ENCODE peak calls at places on chromosomes 12 and 14, in four cellular contexts. C is WTC11, D is K562, L is GM12878. E is an unnamed sample.

GRCh38 chr14:60250318-60251035 is 1.5 kb downstream of the PPM1A start:
- DNase-seq in C (no peak), D (no peak), L (no peak), E (peak; percentile 49)

GRCh38 chr14:34078117-34078743 is 127.4 kb upstream of the EGLN3 start:
- DNase-seq in C (no peak), D (peak; percentile 68), L (no peak), E (no peak)

GRCh38 chr14:42228611-42229010 is 621.9 kb downstream of the LRFN5 start:
- DNase-seq in C (no peak), D (no peak), L (no peak), E (no peak)

GRCh38 chr12:98885778-98886177 is 240.7 kb downstream of the APAF1 start:
- DNase-seq in C (no peak), D (no peak), L (no peak), E (no peak)

GRCh38 chr12:105040476-105040875 is 43.8 kb downstream of the ALDH1L2 start:
- DNase-seq in C (no peak), D (no peak), L (no peak), E (peak; percentile 14)

GRCh38 chr12:132162508-132163031 is 18.3 kb downstream of the NOC4L start:
- DNase-seq in C (no peak), D (no peak), L (no peak), E (no peak)

GRCh38 chr12:62123721-62124203 is 136.4 kb upstream of the USP15 start:
- DNase-seq in C (peak; percentile 68), D (peak; percentile 33), L (no peak), E (peak; percentile 31)

GRCh38 chr14:60051690-60052324 is 39.9 kb upstream of the PCNX4 start:
- DNase-seq in C (no peak), D (no peak), L (no peak), E (no peak)

GRCh38 chr14:76260749-76261148 is 109.0 kb downstream of the GPATCH2L start:
- DNase-seq in C (no peak), D (no peak), L (no peak), E (no peak)

GRCh38 chr12:56205445-56205844 is 16.2 kb upstream of the SMARCC2 start:
- DNase-seq in C (no peak), D (no peak), L (no peak), E (no peak)

GRCh38 chr12:20629414-20630156 is 65.5 kb upstream of the SLCO1C1 start:
- DNase-seq in C (no peak), D (no peak), L (no peak), E (peak; percentile 84)

GRCh38 chr12:77042834-77043233 is 22.5 kb downstream of the E2F7 start:
- DNase-seq in C (no peak), D (no peak), L (no peak), E (no peak)

GRCh38 chr14:68548194-68549056 is 244.4 kb downstream of the ZFP36L1 start:
- DNase-seq in C (no peak), D (no peak), L (no peak), E (no peak)

GRCh38 chr14:69629225-69630127 is 18.1 kb downstream of the SUSD6 start:
- DNase-seq in C (no peak), D (no peak), L (no peak), E (no peak)

DNA sequence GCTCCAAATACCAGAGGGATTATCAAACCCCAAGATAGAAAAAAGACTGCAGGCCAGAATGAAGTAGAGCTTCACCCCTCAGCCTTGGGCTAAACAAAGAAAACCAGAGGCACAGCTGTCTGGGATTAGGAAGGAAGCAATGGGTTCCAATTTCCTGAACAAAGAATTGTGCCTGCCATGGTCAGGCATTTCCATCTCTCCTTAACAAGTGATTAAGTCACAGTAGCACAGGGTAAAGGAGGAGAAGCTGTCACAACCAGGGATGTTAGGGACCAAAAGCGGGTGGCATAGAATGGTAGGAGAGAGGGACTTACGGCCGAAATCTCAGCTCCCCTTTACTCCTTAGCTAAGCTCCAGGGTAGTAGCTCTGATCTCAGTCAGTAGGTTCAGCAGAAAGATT is 33.9 kb downstream of the SPTLC2 start:
- DNase-seq in C (no peak), D (no peak), L (no peak), E (no peak)
- TF ChIP-seq CREM in C (no peak), D (no peak), L (no peak), E (no peak)

GRCh38 chr14:31419179-31420012 is 954 bp downstream of the HEATR5A start:
- DNase-seq in C (no peak), D (no peak), L (no peak), E (no peak)
- TF ChIP-seq CREM in C (no peak), D (no peak), L (no peak), E (no peak)

GRCh38 chr12:38137287-38137686 is 179.3 kb upstream of the ALG10B start:
- DNase-seq in C (no peak), D (no peak), L (no peak), E (no peak)

GRCh38 chr12:38141239-38141638 is 175.3 kb upstream of the ALG10B start:
- DNase-seq in C (no peak), D (no peak), L (no peak), E (no peak)

GRCh38 chr12:38139456-38139855 is 177.1 kb upstream of the ALG10B start:
- DNase-seq in C (no peak), D (no peak), L (no peak), E (no peak)

GRCh38 chr12:38137716-38138115 is 178.9 kb upstream of the ALG10B start:
- DNase-seq in C (no peak), D (no peak), L (no peak), E (no peak)

GRCh38 chr12:38138225-38139221 is 178.1 kb upstream of the ALG10B start:
- DNase-seq in C (peak; percentile 67), D (peak; percentile 53), L (peak; percentile 23), E (peak; percentile 60)
- TF ChIP-seq CREM in C (no peak), D (no peak), L (no peak), E (no peak)

DNA sequence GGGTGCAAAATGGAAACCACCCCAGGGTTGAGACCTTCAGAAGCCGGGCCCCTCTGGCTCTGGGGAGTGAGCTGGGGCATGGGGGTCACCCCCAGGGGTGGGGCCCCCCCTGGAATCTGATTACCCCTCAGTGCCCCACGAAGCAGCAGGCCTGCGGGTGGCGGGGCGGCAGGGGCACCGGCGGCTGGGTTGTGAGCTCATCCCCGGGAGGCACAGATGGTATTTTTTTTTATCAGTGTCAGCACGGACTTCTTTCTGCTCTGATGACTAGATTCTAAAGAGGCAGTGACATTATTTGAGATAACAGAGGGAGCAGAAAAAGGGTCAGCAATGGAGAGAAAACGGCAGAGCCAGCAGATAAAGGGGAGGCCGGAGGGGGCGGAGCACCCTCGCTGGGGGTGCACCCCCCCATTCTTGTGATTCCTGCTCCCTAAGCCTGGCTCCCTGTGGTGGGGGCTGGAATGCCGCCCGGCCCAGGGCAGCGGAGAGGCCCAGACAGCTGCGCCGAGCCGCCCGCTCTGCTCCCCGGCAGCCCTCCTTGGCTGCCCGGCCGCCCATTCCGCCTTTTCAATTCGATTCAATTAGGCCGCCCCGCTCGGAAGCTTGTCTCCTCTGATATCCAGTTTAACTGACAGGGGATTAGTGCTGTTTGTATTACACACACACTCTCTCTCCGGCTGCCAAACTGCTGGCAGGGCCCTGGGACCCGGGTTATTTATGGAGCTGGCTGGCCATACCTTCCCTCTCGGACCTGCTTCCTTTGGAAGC is 32.9 kb downstream of the MVK start:
- DNase-seq in C (peak; percentile 48), D (peak; percentile 50), L (no peak), E (peak; percentile 66)
- TF ChIP-seq CREM in C (no peak), D (no peak), L (no peak), E (no peak)

DNA sequence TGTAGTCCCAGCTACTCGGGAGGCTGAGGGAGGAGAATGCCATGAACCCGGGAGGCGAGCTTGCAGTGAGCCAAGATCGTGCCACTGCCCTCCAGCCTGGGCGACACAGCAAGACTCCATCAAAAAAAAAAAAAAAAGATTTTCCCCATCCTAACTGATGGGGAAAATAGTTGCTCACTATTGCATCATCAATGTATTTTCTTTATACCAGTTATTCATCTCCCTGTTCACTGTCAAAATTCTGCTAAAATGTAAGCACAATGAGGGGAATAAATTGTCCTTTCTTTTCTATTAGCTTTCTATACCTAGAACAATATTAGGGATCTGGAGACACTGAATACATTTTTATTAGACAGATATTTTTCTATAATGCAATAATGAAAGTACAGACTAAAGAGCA is 561.3 kb downstream of the CCER1 start:
- DNase-seq in C (no peak), D (no peak), L (no peak), E (no peak)
- TF ChIP-seq CREM in C (no peak), D (no peak), L (no peak), E (no peak)

GRCh38 chr14:21940887-21941855 is 267.6 kb upstream of the OR4E1 start:
- DNase-seq in C (peak; percentile 36), D (peak; percentile 8), L (no peak), E (peak; percentile 55)
- TF ChIP-seq CREM in C (no peak), D (no peak), L (no peak), E (no peak)

DNA sequence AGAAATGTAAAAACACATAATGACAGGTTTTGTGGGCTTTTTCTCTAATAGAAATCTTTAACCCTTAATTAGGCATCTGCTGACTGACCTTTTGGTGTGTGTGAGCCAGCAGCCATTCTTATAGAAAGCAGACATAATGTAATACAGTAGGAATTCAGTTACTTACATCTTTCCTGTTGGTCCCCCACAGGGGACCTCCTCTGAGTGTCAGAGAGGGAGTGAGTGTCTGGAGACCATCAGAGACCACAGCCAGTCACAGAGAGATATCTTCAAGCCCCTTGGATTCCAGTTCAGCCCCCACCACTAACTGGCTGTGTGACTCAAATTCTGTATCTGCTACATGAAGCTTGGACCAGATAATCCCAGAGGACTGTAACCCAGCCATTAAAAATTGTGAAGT is 4.2 kb downstream of the ANO4 start:
- DNase-seq in C (no peak), D (no peak), L (no peak), E (no peak)
- TF ChIP-seq CREM in C (no peak), D (no peak), L (no peak), E (no peak)

GRCh38 chr14:58717211-58717610 is 79.4 kb downstream of the DACT1 start:
- DNase-seq in C (no peak), D (no peak), L (no peak), E (no peak)

GRCh38 chr14:58713677-58714076 is 75.9 kb downstream of the DACT1 start:
- DNase-seq in C (no peak), D (no peak), L (no peak), E (no peak)

GRCh38 chr14:58718226-58718625 is 80.5 kb downstream of the DACT1 start:
- DNase-seq in C (no peak), D (no peak), L (no peak), E (no peak)

GRCh38 chr14:58716706-58717105 is 78.9 kb downstream of the DACT1 start:
- DNase-seq in C (no peak), D (no peak), L (no peak), E (no peak)

GRCh38 chr14:58717821-58718220 is 80.1 kb downstream of the DACT1 start:
- DNase-seq in C (no peak), D (no peak), L (no peak), E (no peak)
- TF ChIP-seq CREM in C (no peak), D (no peak), L (no peak), E (no peak)

GRCh38 chr12:124032265-124032886 is 59.4 kb downstream of the ZNF664 start:
- DNase-seq in C (peak; percentile 38), D (peak; percentile 80), L (no peak), E (peak; percentile 36)
- TF ChIP-seq CREM in C (no peak), D (no peak), L (no peak), E (no peak)